ENCODE peak calls at places on chromosomes 3 and 15, in six cellular contexts. V is EL, I is amygdala, G is anterior cingulate cortex, J is tibial artery, H is AG09319. Y is an unnamed sample.

GRCh38 chr15:78241017-78241416 is 6.7 kb upstream of the ACSBG1 start:
- DNase-seq in V (peak), I (peak), G (peak), J (peak), H (peak), Y (peak)

GRCh38 chr15:95930659-95931375 is 399.7 kb upstream of the NR2F2 start:
- DNase-seq in V (no peak), I (no peak), G (no peak), J (no peak), H (no peak), Y (no peak)

GRCh38 chr3:16177962-16178627 is 3.6 kb downstream of the GALNT15 start:
- DNase-seq in V (peak), I (no peak), G (no peak), J (peak), H (peak), Y (peak)

GRCh38 chr3:136818191-136818850 is 605 bp upstream of the SLC35G2 start:
- DNase-seq in V (peak), I (no peak), G (no peak), J (peak), H (peak), Y (peak)

GRCh38 chr3:65867463-65868210 is 171.1 kb downstream of the MAGI1 start:
- DNase-seq in V (no peak), I (no peak), G (no peak), J (no peak), H (no peak), Y (no peak)

GRCh38 chr3:63763156-63763555 is 55.9 kb upstream of the C3orf49 start:
- DNase-seq in V (peak), I (no peak), G (no peak), J (no peak), H (peak), Y (no peak)

GRCh38 chr15:80152896-80153876 is at the start of gene FAH:
- DNase-seq in V (peak), I (no peak), G (no peak), J (no peak), H (no peak), Y (peak)

GRCh38 chr15:80841537-80841936 is 62.4 kb downstream of the CEMIP start:
- DNase-seq in V (no peak), I (no peak), G (no peak), J (no peak), H (no peak), Y (no peak)

GRCh38 chr3:146577662-146578061 is 27.5 kb downstream of the PLSCR5 start:
- DNase-seq in V (peak), I (peak), G (peak), J (peak), H (peak), Y (peak)

GRCh38 chr3:124602986-124603627 is 127.1 kb upstream of the UMPS start:
- DNase-seq in V (no peak), I (no peak), G (no peak), J (no peak), H (no peak), Y (no peak)

GRCh38 chr3:27378331-27378730 is 9.1 kb upstream of the NEK10 start:
- DNase-seq in V (no peak), I (no peak), G (no peak), J (no peak), H (no peak), Y (no peak)

GRCh38 chr15:42800731-42801474 is 64.0 kb upstream of the CDAN1 start:
- DNase-seq in V (no peak), I (no peak), G (no peak), J (no peak), H (no peak), Y (no peak)

GRCh38 chr15:70852501-70853269 is 1.3 kb downstream of the LARP6 start:
- DNase-seq in V (peak), I (no peak), G (no peak), J (no peak), H (no peak), Y (peak)

GRCh38 chr15:100341662-100342560 is at the start of gene ADAMTS17:
- DNase-seq in V (peak), I (peak), G (peak), J (peak), H (peak), Y (peak)

GRCh38 chr3:137972401-137972800 is 37.6 kb upstream of the CLDN18 start:
- DNase-seq in V (no peak), I (no peak), G (no peak), J (no peak), H (no peak), Y (no peak)

GRCh38 chr15:90174140-90174891 is 26.8 kb upstream of the SEMA4B start:
- DNase-seq in V (no peak), I (peak), G (peak), J (peak), H (no peak), Y (peak)

GRCh38 chr3:42032693-42033349 is 58.3 kb upstream of the TRAK1 start:
- DNase-seq in V (peak), I (peak), G (peak), J (peak), H (peak), Y (peak)

GRCh38 chr3:112531358-112531781 is 30.4 kb downstream of the ATG3 start:
- DNase-seq in V (peak), I (no peak), G (no peak), J (no peak), H (peak), Y (peak)